ENCODE peak calls at places on chromosomes 5 and 9, in nine cellular contexts. H, W, S, C, J, R, Z, D and L are unnamed samples.

GRCh38 chr5:33319841-33320240 is 120.9 kb upstream of the TARS1 start:
- DNase-seq in C (no peak), Z (no peak), W (no peak), H (no peak), R (no peak), D (no peak), J (no peak), S (no peak), L (no peak)

GRCh38 chr5:16869821-16870796 is 66.0 kb downstream of the MYO10 start:
- DNase-seq in S (no peak), D (no peak), C (no peak), W (peak), J (no peak), Z (no peak), R (no peak), H (no peak), L (no peak)

GRCh38 chr5:78920604-78921003 is 64.5 kb downstream of the ARSB start:
- DNase-seq in Z (no peak), J (no peak), R (no peak), D (no peak), S (peak), W (no peak), H (no peak), C (no peak), L (no peak)

GRCh38 chr9:8887369-8887768 is 1087.8 kb upstream of the DMAC1 start:
- DNase-seq in J (no peak), C (no peak), D (no peak), H (no peak), S (no peak), Z (no peak), R (no peak), W (no peak), L (no peak)

GRCh38 chr9:136829412-136829811 is 12.9 kb upstream of the AJM1 start:
- DNase-seq in Z (no peak), R (no peak), C (no peak), J (peak), D (no peak), H (no peak), W (no peak), S (no peak), L (no peak)

GRCh38 chr5:173689713-173690360 is 73.4 kb upstream of the BOD1 start:
- DNase-seq in C (no peak), W (no peak), Z (no peak), R (no peak), J (peak), S (no peak), H (no peak), D (no peak), L (peak)

GRCh38 chr9:81574399-81574798 is 114.9 kb downstream of the TLE1 start:
- DNase-seq in H (no peak), J (no peak), S (no peak), R (no peak), D (peak), C (no peak), W (no peak), Z (no peak), L (no peak)

GRCh38 chr5:172564187-172564586 is 76.9 kb upstream of the NEURL1B start:
- DNase-seq in H (no peak), W (no peak), S (no peak), D (no peak), J (peak), R (peak), Z (no peak), C (no peak), L (peak)

GRCh38 chr9:135565636-135566035 is 4.1 kb downstream of the PAEP start:
- DNase-seq in J (no peak), Z (no peak), W (no peak), S (no peak), R (no peak), H (no peak), D (no peak), C (no peak), L (no peak)